ENCODE peak calls at places on chromosomes 12 and 14, in four cellular contexts. N is RWPE1, X is amniotic stem cell, C is iPS-NIHi11. F is an unnamed sample.

GRCh38 chr12:105409881-105410471 is 79.5 kb downstream of the C12orf75 start:
- DNase-seq in C (no peak), N (no peak), X (no peak), F (no peak)

GRCh38 chr12:89417246-89417977 is 65.1 kb upstream of the DUSP6 start:
- DNase-seq in X (no peak), N (peak), C (no peak), F (no peak)

GRCh38 chr12:87807127-87807526 is 222.1 kb downstream of the C12orf50 start:
- DNase-seq in C (no peak), N (no peak), X (no peak), F (no peak)

GRCh38 chr12:47837190-47838171 is 17.8 kb upstream of the HDAC7 start:
- DNase-seq in X (no peak), N (peak), C (peak), F (no peak)

GRCh38 chr14:87108726-87109125 is 884.3 kb downstream of the GALC start:
- DNase-seq in C (no peak), N (no peak), X (no peak), F (no peak)

GRCh38 chr14:61076531-61076930 is 95.5 kb downstream of the SLC38A6 start:
- DNase-seq in C (no peak), X (no peak), N (no peak), F (no peak)

GRCh38 chr12:80242341-80242740 is 143.0 kb downstream of the OTOGL start:
- DNase-seq in C (no peak), N (no peak), X (no peak), F (no peak)

GRCh38 chr12:105978276-105978675 is 160.5 kb downstream of the NUAK1 start:
- DNase-seq in N (no peak), X (no peak), C (no peak), F (no peak)

GRCh38 chr12:94099191-94099983 is 49.0 kb upstream of the PLXNC1 start:
- DNase-seq in C (no peak), N (peak), X (peak), F (no peak)

GRCh38 chr12:2161478-2161877 is 108.7 kb downstream of the CACNA1C start:
- DNase-seq in N (no peak), C (no peak), X (no peak), F (no peak)

GRCh38 chr14:38139926-38140325 is 67.8 kb upstream of the SSTR1 start:
- DNase-seq in N (no peak), C (no peak), X (no peak), F (no peak)

GRCh38 chr14:92848941-92849340 is 54.8 kb downstream of the GOLGA5 start:
- DNase-seq in X (no peak), N (no peak), C (no peak), F (peak)

GRCh38 chr12:8038659-8039114 is 6.2 kb downstream of the FOXJ2 start:
- DNase-seq in X (no peak), N (peak), C (peak), F (no peak)

GRCh38 chr12:22733756-22734155 is 108.8 kb downstream of the ETNK1 start:
- DNase-seq in N (no peak), C (no peak), X (no peak), F (no peak)

GRCh38 chr12:56469007-56469930 is 891 bp downstream of the SPRYD4 start:
- DNase-seq in X (no peak), N (no peak), C (no peak), F (no peak)

GRCh38 chr12:19150273-19150895 is 20.9 kb downstream of the PLEKHA5 start:
- DNase-seq in C (no peak), N (no peak), X (no peak), F (no peak)

GRCh38 chr14:35405304-35405996 is 901 bp upstream of the NFKBIA start:
- DNase-seq in C (no peak), X (no peak), N (no peak), F (no peak)

GRCh38 chr14:68814376-68815287 is 21.8 kb upstream of the ZFP36L1 start:
- DNase-seq in C (peak), X (no peak), N (no peak), F (no peak)

GRCh38 chr14:93929048-93929535 is 1.9 kb downstream of the FAM181A start:
- DNase-seq in N (no peak), X (no peak), C (no peak), F (no peak)

GRCh38 chr12:28711411-28711810 is 437.7 kb upstream of the FAR2 start:
- DNase-seq in N (no peak), C (no peak), X (no peak), F (no peak)

GRCh38 chr12:25929096-25929637 is 29.3 kb upstream of the RASSF8 start:
- DNase-seq in N (peak), X (no peak), C (no peak), F (no peak)

GRCh38 chr12:116066381-116067230 is 210.9 kb downstream of the MED13L start:
- DNase-seq in N (peak), C (peak), X (peak), F (no peak)

GRCh38 chr12:4648099-4648498 is 752 bp downstream of the AKAP3 start:
- DNase-seq in C (no peak), N (no peak), X (no peak), F (no peak)

GRCh38 chr14:104808456-104808855 is 7.6 kb downstream of the ZBTB42 start:
- DNase-seq in X (no peak), C (no peak), N (no peak), F (no peak)

GRCh38 chr14:73026243-73026844 is 562 bp downstream of the ZFYVE1 start:
- DNase-seq in N (peak), C (no peak), X (no peak), F (no peak)

GRCh38 chr12:32134144-32134888 is 27.7 kb downstream of the BICD1 start:
- DNase-seq in X (no peak), C (no peak), N (no peak), F (no peak)

GRCh38 chr12:80205960-80206359 is 106.6 kb downstream of the OTOGL start:
- DNase-seq in C (no peak), N (no peak), X (no peak), F (no peak)

GRCh38 chr12:121227294-121227693 is 17.4 kb downstream of the P2RX4 start:
- DNase-seq in C (no peak), N (peak), X (no peak), F (no peak)

GRCh38 chr12:55704824-55705780 is 2.6 kb downstream of the ITGA7 start:
- DNase-seq in C (no peak), N (no peak), X (no peak), F (no peak)

GRCh38 chr14:36509056-36509917 is 10.7 kb downstream of the NKX2-1 start:
- DNase-seq in X (no peak), N (no peak), C (no peak), F (no peak)

GRCh38 chr12:121537814-121538698 is 42.8 kb downstream of the KDM2B start:
- DNase-seq in N (no peak), X (no peak), C (peak), F (no peak)

GRCh38 chr14:85566603-85567002 is 36.7 kb downstream of the FLRT2 start:
- DNase-seq in N (peak), C (no peak), X (peak), F (no peak)

GRCh38 chr14:64422753-64423152 is 34.6 kb downstream of the MTHFD1 start:
- DNase-seq in C (no peak), N (no peak), X (no peak), F (no peak)

GRCh38 chr14:57982802-57983201 is 116.9 kb upstream of the SLC35F4 start:
- DNase-seq in N (no peak), X (no peak), C (peak), F (no peak)

GRCh38 chr12:113231275-113232231 is 10.3 kb downstream of the TPCN1 start:
- DNase-seq in X (no peak), N (peak), C (peak), F (peak)